ENCODE peak calls at places on chromosomes 7 and 10, in nine cellular contexts. X is kidney, U is ovary, L is cardiac muscle cell, K is epithelial cell of proximal tubule, H is tibial artery, I is heart right ventricle, Y is brain microvascular endothelial cell, E is Peyer's patch. J is an unnamed sample.

GRCh38 chr7:27576360-27576944 is 86.2 kb downstream of the HIBADH start:
- DNase-seq in X (no peak), U (no peak), L (peak), K (no peak), H (no peak), I (no peak), Y (no peak), E (no peak), J (peak)

GRCh38 chr10:86596266-86596665 is 58.1 kb upstream of the OPN4 start:
- DNase-seq in X (no peak), U (no peak), L (peak), K (no peak), H (no peak), I (no peak), Y (no peak), E (no peak), J (peak)

GRCh38 chr10:62637249-62638061 is 167.1 kb upstream of the ADO start:
- DNase-seq in X (no peak), U (no peak), L (peak), K (no peak), H (no peak), I (no peak), Y (peak), E (peak), J (peak)

GRCh38 chr7:127885843-127886242 is 145.4 kb downstream of the LRRC4 start:
- DNase-seq in X (no peak), U (no peak), L (peak), K (no peak), H (peak), I (peak), Y (peak), E (no peak), J (peak)

GRCh38 chr7:114405427-114405826 is 9.2 kb upstream of the FOXP2 start:
- DNase-seq in X (no peak), U (no peak), L (peak), K (no peak), H (no peak), I (no peak), Y (no peak), E (no peak), J (peak)

GRCh38 chr10:62249974-62250373 is 18.7 kb downstream of the RTKN2 start:
- DNase-seq in X (no peak), U (no peak), L (no peak), K (no peak), H (no peak), I (no peak), Y (no peak), E (no peak), J (no peak)

GRCh38 chr10:4150676-4151075 is 365.7 kb upstream of the KLF6 start:
- DNase-seq in X (no peak), U (no peak), L (no peak), K (no peak), H (no peak), I (no peak), Y (no peak), E (no peak), J (no peak)

GRCh38 chr10:37752309-37752875 is 105.0 kb downstream of the ZNF248 start:
- DNase-seq in X (no peak), U (no peak), L (no peak), K (no peak), H (no peak), I (no peak), Y (no peak), E (no peak), J (no peak)

GRCh38 chr7:93115796-93116195 is 2.0 kb downstream of the SAMD9 start:
- DNase-seq in X (no peak), U (no peak), L (peak), K (no peak), H (no peak), I (no peak), Y (peak), E (no peak), J (peak)

GRCh38 chr10:26517141-26517890 is 79.2 kb downstream of the APBB1IP start:
- DNase-seq in X (no peak), U (no peak), L (peak), K (no peak), H (no peak), I (no peak), Y (no peak), E (no peak), J (no peak)

DNA sequence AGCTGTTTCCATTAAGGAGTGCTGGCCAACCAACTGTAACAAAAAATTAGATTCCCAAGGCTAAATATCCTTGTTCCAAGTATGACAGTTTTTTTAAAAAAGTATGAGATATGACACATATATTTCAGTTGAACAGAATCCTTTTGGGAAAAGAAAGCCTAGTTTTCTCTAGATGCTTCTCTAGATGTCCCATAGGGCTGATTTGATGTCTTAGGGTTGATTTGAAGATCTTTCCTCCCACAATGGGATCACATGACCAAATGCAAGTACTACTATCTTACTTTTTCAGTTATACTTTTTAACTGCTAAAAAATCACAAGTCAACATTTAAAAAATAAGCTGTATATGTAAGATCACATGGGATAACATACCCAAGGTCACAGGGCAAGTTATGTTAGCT is 3.7 kb downstream of the NAMPT start:
- DNase-seq in X (no peak), U (no peak), L (no peak), K (no peak), H (no peak), I (no peak), Y (no peak), E (no peak), J (peak)
- H3K4me3 ChIP-seq in X (no peak), U (no peak), L (no peak), K (peak), H (peak), I (no peak), Y (no peak), E (no peak), J (peak)

GRCh38 chr7:23009303-23009702 is 4.6 kb downstream of the HYCC1 start:
- DNase-seq in X (no peak), U (no peak), L (no peak), K (no peak), H (no peak), I (no peak), Y (no peak), E (no peak), J (no peak)

GRCh38 chr7:23013715-23014649 is at the start of gene HYCC1:
- DNase-seq in X (peak), U (peak), L (peak), K (peak), H (peak), I (peak), Y (peak), E (peak), J (peak)

GRCh38 chr7:23012797-23013714 is 874 bp downstream of the HYCC1 start:
- DNase-seq in X (peak), U (peak), L (no peak), K (peak), H (peak), I (peak), Y (peak), E (peak), J (peak)

GRCh38 chr7:23012186-23012585 is 1.7 kb downstream of the HYCC1 start:
- DNase-seq in X (no peak), U (no peak), L (no peak), K (no peak), H (no peak), I (no peak), Y (no peak), E (no peak), J (no peak)

DNA sequence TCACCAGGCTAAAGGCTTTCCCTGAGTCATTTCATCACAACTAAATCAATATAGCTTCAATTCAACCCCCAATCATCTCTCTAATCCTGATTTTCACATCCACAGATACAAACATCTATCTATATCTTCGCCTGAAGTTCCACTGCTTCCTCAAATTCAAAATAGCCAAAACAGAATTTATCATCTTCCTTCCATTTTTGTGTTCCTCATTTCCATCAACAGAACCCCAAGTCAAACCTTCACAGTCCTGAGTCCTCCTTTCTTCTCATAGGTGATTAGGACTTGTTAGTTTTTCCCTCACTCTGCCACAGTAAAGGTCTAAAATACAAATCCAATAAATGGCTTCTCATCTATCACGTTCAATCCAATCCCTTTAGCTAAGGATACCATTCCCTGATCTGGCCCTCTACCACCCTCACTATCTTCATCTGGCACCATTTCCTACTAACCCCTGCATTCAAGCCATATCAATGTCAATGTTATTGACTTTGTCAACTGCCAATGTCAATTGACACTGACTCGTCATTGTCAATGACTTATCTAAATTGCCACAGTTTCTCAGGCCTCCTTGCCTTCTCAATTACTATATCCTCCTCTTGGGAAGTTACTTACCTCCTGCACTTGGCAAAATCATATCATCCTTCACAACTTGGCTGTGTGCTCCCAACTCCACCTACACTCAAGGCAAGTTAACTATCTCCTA is 2.6 kb downstream of the HYCC1 start:
- DNase-seq in X (no peak), U (no peak), L (no peak), K (no peak), H (no peak), I (no peak), Y (no peak), E (no peak), J (no peak)
- H3K4me3 ChIP-seq in X (no peak), U (no peak), L (no peak), K (no peak), H (peak), I (no peak), Y (no peak), E (no peak), J (no peak)

GRCh38 chr7:101486056-101486763 is 123.5 kb downstream of the COL26A1 start:
- DNase-seq in X (peak), U (no peak), L (peak), K (no peak), H (no peak), I (no peak), Y (no peak), E (no peak), J (no peak)
- H3K4me3 ChIP-seq in X (no peak), U (no peak), L (no peak), K (no peak), H (no peak), I (no peak), Y (no peak), E (no peak), J (no peak)

DNA sequence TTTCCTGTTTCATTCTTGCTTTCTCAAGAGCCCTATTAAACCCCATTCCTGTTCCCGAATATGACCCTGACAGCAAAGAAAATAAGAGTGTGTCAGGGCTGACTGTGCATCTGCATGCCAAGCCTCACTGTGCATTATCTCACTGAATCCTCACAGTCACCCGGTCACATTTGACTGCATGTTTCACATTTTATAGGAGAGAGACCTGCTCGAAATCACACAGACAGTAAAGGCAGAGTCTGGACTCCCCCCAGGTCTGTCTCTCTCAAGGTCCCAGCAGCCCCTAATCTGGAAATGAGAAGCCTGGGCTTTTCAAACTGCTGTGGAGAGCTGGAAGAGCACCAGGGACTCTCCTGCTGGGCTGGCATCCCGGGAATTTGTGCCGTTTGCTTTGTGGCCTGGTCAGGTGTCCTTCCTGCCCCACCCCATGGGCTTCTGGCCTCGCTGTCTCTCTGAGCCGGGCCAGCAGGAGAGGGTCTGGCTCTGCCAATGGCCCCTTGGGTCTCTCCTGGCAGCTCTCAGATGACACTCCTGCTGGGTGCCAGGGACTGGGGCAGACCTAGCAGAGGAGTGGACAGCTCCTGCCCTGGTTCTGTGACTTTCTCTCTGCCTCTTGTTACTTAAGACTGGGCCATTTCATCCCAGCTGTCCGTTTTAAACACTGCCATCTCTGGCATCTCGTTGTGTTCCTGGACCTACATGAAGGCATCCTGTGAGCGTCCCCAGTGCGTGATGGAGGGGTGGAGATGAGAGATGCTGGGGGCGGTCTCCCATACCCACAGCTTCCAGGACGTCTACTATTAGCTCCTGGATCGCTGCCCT is 173.6 kb downstream of the ARHGAP12 start:
- DNase-seq in X (no peak), U (no peak), L (no peak), K (no peak), H (peak), I (no peak), Y (no peak), E (no peak), J (no peak)
- H3K4me3 ChIP-seq in X (no peak), U (no peak), L (no peak), K (no peak), H (no peak), I (no peak), Y (no peak), E (no peak), J (no peak)

GRCh38 chr10:24239289-24239688 is 30.4 kb downstream of the KIAA1217 start:
- DNase-seq in X (no peak), U (no peak), L (no peak), K (no peak), H (no peak), I (no peak), Y (no peak), E (no peak), J (no peak)
- H3K4me3 ChIP-seq in X (peak), U (no peak), L (no peak), K (peak), H (no peak), I (no peak), Y (no peak), E (no peak), J (no peak)

GRCh38 chr7:2405601-2406345 is 2.4 kb downstream of the CHST12 start:
- DNase-seq in X (no peak), U (no peak), L (no peak), K (no peak), H (no peak), I (no peak), Y (no peak), E (peak), J (no peak)

GRCh38 chr7:2403014-2403717 is at the start of gene CHST12:
- DNase-seq in X (peak), U (peak), L (peak), K (peak), H (peak), I (peak), Y (peak), E (peak), J (peak)

GRCh38 chr7:2404714-2405119 is 1.3 kb downstream of the CHST12 start:
- DNase-seq in X (no peak), U (no peak), L (no peak), K (no peak), H (no peak), I (no peak), Y (no peak), E (no peak), J (no peak)

GRCh38 chr7:2403718-2404648 is 572 bp downstream of the CHST12 start:
- DNase-seq in X (peak), U (peak), L (peak), K (no peak), H (no peak), I (no peak), Y (peak), E (peak), J (peak)

GRCh38 chr7:2405201-2405600 is 1.8 kb downstream of the CHST12 start:
- DNase-seq in X (no peak), U (no peak), L (no peak), K (no peak), H (no peak), I (no peak), Y (no peak), E (no peak), J (no peak)
- H3K4me3 ChIP-seq in X (no peak), U (no peak), L (no peak), K (no peak), H (peak), I (no peak), Y (no peak), E (peak), J (no peak)

GRCh38 chr10:29389935-29390334 is 101.1 kb downstream of the LYZL1 start:
- DNase-seq in X (no peak), U (peak), L (no peak), K (no peak), H (no peak), I (no peak), Y (no peak), E (no peak), J (no peak)
- H3K4me3 ChIP-seq in X (no peak), U (no peak), L (no peak), K (peak), H (no peak), I (no peak), Y (no peak), E (no peak), J (no peak)

GRCh38 chr7:139271718-139272619 is 40.9 kb downstream of the UBN2 start:
- DNase-seq in X (no peak), U (no peak), L (no peak), K (no peak), H (no peak), I (peak), Y (no peak), E (no peak), J (no peak)
- H3K4me3 ChIP-seq in X (no peak), U (no peak), L (no peak), K (no peak), H (peak), I (no peak), Y (no peak), E (no peak), J (no peak)

GRCh38 chr10:11167233-11167979 is 149.7 kb downstream of the CELF2 start:
- DNase-seq in X (no peak), U (no peak), L (no peak), K (no peak), H (no peak), I (no peak), Y (no peak), E (no peak), J (no peak)
- H3K4me3 ChIP-seq in X (no peak), U (no peak), L (peak), K (no peak), H (peak), I (peak), Y (no peak), E (peak), J (no peak)